ENCODE peak calls at places on chromosomes 12 and 14, in five cellular contexts. S is ovary, E is SW480, M is astrocyte of the spinal cord, B is retina. J is an unnamed sample.

GRCh38 chr12:93918262-93918661 is 230.1 kb upstream of the PLXNC1 start:
- DNase-seq in S (no peak), M (peak; percentile 22), E (no peak), B (no peak), J (no peak)

GRCh38 chr14:100988011-100988410 is 84.5 kb upstream of the RTL1 start:
- DNase-seq in B (no peak), S (no peak), E (no peak), M (peak; percentile 42), J (peak; percentile 61)

GRCh38 chr12:66823857-66824570 is 145.1 kb upstream of the GRIP1 start:
- DNase-seq in S (no peak), B (no peak), M (no peak), E (peak; percentile 90), J (peak; percentile 46)

GRCh38 chr14:35754671-35755070 is 54.4 kb downstream of the RALGAPA1 start:
- DNase-seq in B (no peak), S (no peak), M (no peak), E (no peak), J (no peak)

GRCh38 chr12:122560138-122560537 is 33.1 kb downstream of the KNTC1 start:
- DNase-seq in S (no peak), B (no peak), M (no peak), E (no peak), J (no peak)

GRCh38 chr12:57621497-57622292 is 10.5 kb downstream of the ARHGEF25 start:
- DNase-seq in M (no peak), S (peak; percentile 72), E (peak; percentile 38), B (peak; percentile 89), J (no peak)

GRCh38 chr14:32134448-32135070 is 57.5 kb downstream of the ARHGAP5 start:
- DNase-seq in M (peak; percentile 15), B (no peak), E (no peak), S (no peak), J (no peak)

GRCh38 chr14:101181717-101182313 is 278.3 kb upstream of the RTL1 start:
- DNase-seq in S (peak; percentile 11), M (no peak), E (no peak), B (no peak), J (no peak)

GRCh38 chr12:41205070-41205715 is 17.1 kb downstream of the PDZRN4 start:
- DNase-seq in E (no peak), B (no peak), M (peak; percentile 2), S (no peak), J (no peak)

GRCh38 chr12:115762934-115763333 is 514.6 kb downstream of the MED13L start:
- DNase-seq in E (no peak), B (no peak), M (no peak), S (no peak), J (no peak)

GRCh38 chr14:56895154-56895553 is 84.9 kb upstream of the OTX2 start:
- DNase-seq in B (no peak), E (no peak), S (no peak), M (no peak), J (no peak)

GRCh38 chr14:61408498-61408897 is 87.1 kb downstream of the PRKCH start:
- DNase-seq in E (no peak), M (no peak), B (no peak), S (no peak), J (no peak)

GRCh38 chr14:71187633-71188356 is 280.5 kb downstream of the PCNX1 start:
- DNase-seq in E (no peak), S (no peak), M (no peak), B (no peak), J (no peak)

GRCh38 chr14:104597576-104597975 is 7.0 kb downstream of the TMEM179 start:
- DNase-seq in S (no peak), M (no peak), E (no peak), B (no peak), J (no peak)

GRCh38 chr14:60233891-60234290 is 15.1 kb upstream of the PPM1A start:
- DNase-seq in B (no peak), M (no peak), S (no peak), E (no peak), J (no peak)

GRCh38 chr12:47652491-47653234 is 53.2 kb downstream of the RPAP3 start:
- DNase-seq in E (no peak), M (no peak), B (no peak), S (no peak), J (no peak)

GRCh38 chr12:48013287-48013686 is 9.0 kb upstream of the COL2A1 start:
- DNase-seq in M (no peak), S (no peak), B (no peak), E (no peak), J (no peak)

GRCh38 chr14:74491952-74492351 is 1.2 kb downstream of the NPC2 start:
- DNase-seq in M (peak; percentile 38), E (peak; percentile 68), B (peak; percentile 40), S (no peak), J (peak; percentile 44)

GRCh38 chr14:99717682-99718013 is 33.5 kb downstream of the CYP46A1 start:
- DNase-seq in B (no peak), S (no peak), E (no peak), M (no peak), J (no peak)

GRCh38 chr12:118050972-118051910 is 9.7 kb downstream of the WSB2 start:
- DNase-seq in S (no peak), E (no peak), M (no peak), B (no peak), J (no peak)

GRCh38 chr12:82818276-82819035 is 131.8 kb downstream of the TMTC2 start:
- DNase-seq in S (no peak), E (no peak), M (no peak), B (no peak), J (no peak)

GRCh38 chr12:107134558-107134957 is 41.2 kb upstream of the CRY1 start:
- DNase-seq in E (peak; percentile 52), B (no peak), M (no peak), S (no peak), J (peak; percentile 58)

GRCh38 chr14:74613211-74613914 is 1.3 kb upstream of the LTBP2 start:
- DNase-seq in B (peak; percentile 29), M (no peak), S (no peak), E (no peak), J (no peak)

GRCh38 chr12:130497331-130497730 is 159.6 kb downstream of the PIWIL1 start:
- DNase-seq in B (no peak), S (no peak), E (no peak), M (no peak), J (no peak)

GRCh38 chr12:6751767-6752166 is 1.2 kb downstream of the MLF2 start:
- DNase-seq in S (peak; percentile 43), E (no peak), B (no peak), M (no peak), J (no peak)

J was measured in HT1080.